ENCODE peak calls at places on chromosome 7, in ten cellular contexts. One of them, this sample, is unnamed.

GRCh38 chr7:4103352-4104091 is 578.6 kb upstream of the FOXK1 start:
- DNase-seq in prostate gland: no peak
- DNase-seq in bronchial epithelial cell: no peak
- DNase-seq in heart right ventricle: no peak
- DNase-seq in fibroblast of mammary gland: no peak
- DNase-seq in body of pancreas: no peak
- DNase-seq in PC-3: peak; percentile 67
- DNase-seq in transverse colon: no peak
- DNase-seq in CD4-positive, CD25-positive, alpha-beta regulatory T cell: no peak
- DNase-seq in HCT116: peak; percentile 32
- DNase-seq in this sample: no peak

GRCh38 chr7:132251327-132251659 is 325.0 kb downstream of the PLXNA4 start:
- DNase-seq in prostate gland: peak; percentile 98
- DNase-seq in bronchial epithelial cell: peak; percentile 2
- DNase-seq in heart right ventricle: peak; percentile 63
- DNase-seq in fibroblast of mammary gland: no peak
- DNase-seq in body of pancreas: peak; percentile 97
- DNase-seq in PC-3: peak; percentile 79
- DNase-seq in transverse colon: peak; percentile 88
- DNase-seq in CD4-positive, CD25-positive, alpha-beta regulatory T cell: no peak
- DNase-seq in HCT116: no peak
- DNase-seq in this sample: peak; percentile 44

GRCh38 chr7:1225462-1226154 is 7.1 kb upstream of the UNCX start:
- DNase-seq in prostate gland: no peak
- DNase-seq in bronchial epithelial cell: no peak
- DNase-seq in heart right ventricle: no peak
- DNase-seq in fibroblast of mammary gland: no peak
- DNase-seq in body of pancreas: no peak
- DNase-seq in PC-3: peak; percentile 19
- DNase-seq in transverse colon: no peak
- DNase-seq in CD4-positive, CD25-positive, alpha-beta regulatory T cell: peak; percentile 45
- DNase-seq in HCT116: no peak
- DNase-seq in this sample: peak; percentile 45

GRCh38 chr7:13879994-13880686 is 109.3 kb downstream of the ETV1 start:
- DNase-seq in prostate gland: peak; percentile 46
- DNase-seq in bronchial epithelial cell: peak; percentile 85
- DNase-seq in heart right ventricle: no peak
- DNase-seq in fibroblast of mammary gland: peak; percentile 78
- DNase-seq in body of pancreas: no peak
- DNase-seq in PC-3: peak; percentile 85
- DNase-seq in transverse colon: no peak
- DNase-seq in CD4-positive, CD25-positive, alpha-beta regulatory T cell: no peak
- DNase-seq in HCT116: peak; percentile 40
- DNase-seq in this sample: no peak

GRCh38 chr7:36082910-36083309 is 70.1 kb upstream of the EEPD1 start:
- DNase-seq in prostate gland: no peak
- DNase-seq in bronchial epithelial cell: no peak
- DNase-seq in heart right ventricle: no peak
- DNase-seq in fibroblast of mammary gland: no peak
- DNase-seq in body of pancreas: no peak
- DNase-seq in PC-3: no peak
- DNase-seq in transverse colon: no peak
- DNase-seq in CD4-positive, CD25-positive, alpha-beta regulatory T cell: no peak
- DNase-seq in HCT116: no peak
- DNase-seq in this sample: no peak

GRCh38 chr7:139775829-139776266 is 1.9 kb downstream of the HIPK2 start:
- DNase-seq in prostate gland: peak; percentile 77
- DNase-seq in bronchial epithelial cell: peak; percentile 73
- DNase-seq in heart right ventricle: peak; percentile 78
- DNase-seq in fibroblast of mammary gland: peak; percentile 91
- DNase-seq in body of pancreas: peak; percentile 82
- DNase-seq in PC-3: peak; percentile 79
- DNase-seq in transverse colon: peak; percentile 75
- DNase-seq in CD4-positive, CD25-positive, alpha-beta regulatory T cell: peak; percentile 60
- DNase-seq in HCT116: peak; percentile 73
- DNase-seq in this sample: peak; percentile 56

GRCh38 chr7:37657798-37658197 is 25.8 kb upstream of the GPR141 start:
- DNase-seq in prostate gland: no peak
- DNase-seq in bronchial epithelial cell: no peak
- DNase-seq in heart right ventricle: no peak
- DNase-seq in fibroblast of mammary gland: no peak
- DNase-seq in body of pancreas: no peak
- DNase-seq in PC-3: no peak
- DNase-seq in transverse colon: no peak
- DNase-seq in CD4-positive, CD25-positive, alpha-beta regulatory T cell: no peak
- DNase-seq in HCT116: no peak
- DNase-seq in this sample: no peak

GRCh38 chr7:36945612-36946400 is 221.5 kb upstream of the AOAH start:
- DNase-seq in prostate gland: peak; percentile 77
- DNase-seq in bronchial epithelial cell: no peak
- DNase-seq in heart right ventricle: peak; percentile 31
- DNase-seq in fibroblast of mammary gland: no peak
- DNase-seq in body of pancreas: peak; percentile 93
- DNase-seq in PC-3: no peak
- DNase-seq in transverse colon: peak; percentile 43
- DNase-seq in CD4-positive, CD25-positive, alpha-beta regulatory T cell: no peak
- DNase-seq in HCT116: no peak
- DNase-seq in this sample: peak; percentile 48

GRCh38 chr7:97016392-97017196 is 8.0 kb downstream of the DLX5 start:
- DNase-seq in prostate gland: no peak
- DNase-seq in bronchial epithelial cell: no peak
- DNase-seq in heart right ventricle: no peak
- DNase-seq in fibroblast of mammary gland: no peak
- DNase-seq in body of pancreas: no peak
- DNase-seq in PC-3: peak; percentile 30
- DNase-seq in transverse colon: no peak
- DNase-seq in CD4-positive, CD25-positive, alpha-beta regulatory T cell: no peak
- DNase-seq in HCT116: no peak
- DNase-seq in this sample: peak; percentile 60

GRCh38 chr7:132577206-132578049 is 1.2 kb upstream of the PLXNA4 start:
- DNase-seq in prostate gland: peak; percentile 45
- DNase-seq in bronchial epithelial cell: no peak
- DNase-seq in heart right ventricle: peak; percentile 80
- DNase-seq in fibroblast of mammary gland: peak; percentile 43
- DNase-seq in body of pancreas: peak; percentile 46
- DNase-seq in PC-3: peak; percentile 21
- DNase-seq in transverse colon: peak; percentile 42
- DNase-seq in CD4-positive, CD25-positive, alpha-beta regulatory T cell: no peak
- DNase-seq in HCT116: no peak
- DNase-seq in this sample: peak; percentile 43

GRCh38 chr7:91414734-91415133 is 150.5 kb downstream of the FZD1 start:
- DNase-seq in prostate gland: no peak
- DNase-seq in bronchial epithelial cell: no peak
- DNase-seq in heart right ventricle: no peak
- DNase-seq in fibroblast of mammary gland: no peak
- DNase-seq in body of pancreas: no peak
- DNase-seq in PC-3: no peak
- DNase-seq in transverse colon: no peak
- DNase-seq in CD4-positive, CD25-positive, alpha-beta regulatory T cell: no peak
- DNase-seq in HCT116: no peak
- DNase-seq in this sample: no peak

DNA sequence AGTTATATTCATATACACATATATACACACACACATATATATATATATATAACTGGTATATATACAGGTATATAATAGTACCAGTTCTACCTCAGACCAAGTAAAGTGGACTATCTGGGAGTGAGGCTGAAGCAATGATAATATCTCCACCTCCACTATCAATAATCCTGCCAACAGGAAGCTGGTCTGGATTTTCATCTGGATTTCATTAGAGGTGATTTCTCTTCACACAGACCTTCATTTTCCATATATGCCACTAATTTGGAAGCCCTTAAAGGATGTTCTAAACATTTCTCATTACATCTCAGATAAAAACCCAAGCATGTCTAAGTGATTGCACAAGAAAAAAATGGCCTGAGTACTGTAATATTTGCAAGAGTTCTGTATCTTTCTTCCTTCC is 1.7 kb upstream of the SLC35B4 start:
- DNase-seq in prostate gland: no peak
- DNase-seq in bronchial epithelial cell: no peak
- DNase-seq in heart right ventricle: no peak
- DNase-seq in fibroblast of mammary gland: no peak
- DNase-seq in body of pancreas: no peak
- DNase-seq in PC-3: no peak
- DNase-seq in transverse colon: no peak
- DNase-seq in CD4-positive, CD25-positive, alpha-beta regulatory T cell: no peak
- DNase-seq in HCT116: no peak
- DNase-seq in this sample: no peak
- H3K4me3 ChIP-seq in prostate gland: no peak overlapping the region
- H3K4me3 ChIP-seq in bronchial epithelial cell: no peak overlapping the region
- H3K4me3 ChIP-seq in heart right ventricle: no peak overlapping the region
- H3K4me3 ChIP-seq in fibroblast of mammary gland: no peak overlapping the region
- H3K4me3 ChIP-seq in body of pancreas: no peak overlapping the region
- H3K4me3 ChIP-seq in PC-3: no peak overlapping the region
- H3K4me3 ChIP-seq in transverse colon: no peak overlapping the region
- H3K4me3 ChIP-seq in CD4-positive, CD25-positive, alpha-beta regulatory T cell: no peak overlapping the region
- H3K4me3 ChIP-seq in HCT116: no peak overlapping the region
- H3K4me3 ChIP-seq in this sample: no peak overlapping the region

GRCh38 chr7:151060113-151060415 is 675 bp downstream of the SLC4A2 start:
- DNase-seq in prostate gland: no peak
- DNase-seq in bronchial epithelial cell: no peak
- DNase-seq in heart right ventricle: no peak
- DNase-seq in fibroblast of mammary gland: no peak
- DNase-seq in body of pancreas: no peak
- DNase-seq in PC-3: no peak
- DNase-seq in transverse colon: no peak
- DNase-seq in CD4-positive, CD25-positive, alpha-beta regulatory T cell: no peak
- DNase-seq in HCT116: no peak
- DNase-seq in this sample: no peak
- H3K4me3 ChIP-seq in prostate gland: peak overlapping the region; percentile 59
- H3K4me3 ChIP-seq in bronchial epithelial cell: peak overlapping the region; percentile 48
- H3K4me3 ChIP-seq in heart right ventricle: peak overlapping the region; percentile 95
- H3K4me3 ChIP-seq in fibroblast of mammary gland: peak overlapping the region; percentile 78
- H3K4me3 ChIP-seq in body of pancreas: peak overlapping the region; percentile 73
- H3K4me3 ChIP-seq in PC-3: peak overlapping the region; percentile 86
- H3K4me3 ChIP-seq in transverse colon: peak overlapping the region; percentile 76
- H3K4me3 ChIP-seq in CD4-positive, CD25-positive, alpha-beta regulatory T cell: peak overlapping the region; percentile 32
- H3K4me3 ChIP-seq in HCT116: peak overlapping the region; percentile 90
- H3K4me3 ChIP-seq in this sample: peak overlapping the region; percentile 59

DNA sequence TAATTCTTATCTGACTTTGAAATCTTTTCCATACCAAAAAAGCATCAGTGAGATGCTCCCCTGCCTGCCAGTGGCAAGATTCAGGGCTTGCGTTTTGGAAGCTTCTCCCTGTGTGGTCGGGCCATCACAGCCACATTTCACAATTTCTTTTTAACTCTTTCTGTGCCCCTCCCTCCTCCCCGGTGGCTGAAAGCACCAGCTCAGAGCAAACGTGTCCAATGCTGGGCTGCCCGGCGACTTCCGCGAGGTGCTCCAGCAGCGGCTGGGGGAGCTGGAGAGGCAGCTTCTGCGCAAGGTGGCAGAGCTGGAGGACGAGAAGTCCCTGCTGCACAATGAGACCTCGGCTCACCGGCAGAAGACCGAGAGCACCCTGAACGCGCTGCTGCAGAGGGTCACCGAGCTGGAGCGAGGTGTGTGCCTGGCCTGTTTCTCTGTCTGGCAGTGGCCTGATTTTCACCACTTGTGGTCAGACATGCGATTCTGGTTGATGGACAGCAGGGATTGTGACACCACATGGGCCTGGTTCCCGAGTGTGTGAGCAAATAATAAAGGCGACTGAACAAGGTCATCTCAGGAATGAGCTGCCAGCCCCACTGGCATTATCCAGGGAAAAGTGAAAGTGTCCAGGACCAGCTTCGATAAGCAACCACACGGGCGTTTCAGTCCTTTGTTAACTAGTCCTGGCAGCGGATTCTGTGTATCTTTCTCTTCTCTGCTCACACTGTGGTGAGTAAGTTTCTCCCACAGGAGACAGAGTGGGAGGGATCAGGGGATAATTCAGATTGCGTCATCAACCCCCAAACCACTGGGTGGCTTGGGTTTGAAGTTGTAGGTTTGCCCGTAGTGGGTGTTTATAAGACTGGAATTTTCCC is 2.6 kb downstream of the NPTX2 start:
- DNase-seq in prostate gland: no peak
- DNase-seq in bronchial epithelial cell: no peak
- DNase-seq in heart right ventricle: peak; percentile 40
- DNase-seq in fibroblast of mammary gland: peak; percentile 28
- DNase-seq in body of pancreas: peak; percentile 94
- DNase-seq in PC-3: no peak
- DNase-seq in transverse colon: no peak
- DNase-seq in CD4-positive, CD25-positive, alpha-beta regulatory T cell: no peak
- DNase-seq in HCT116: no peak
- DNase-seq in this sample: no peak
- H3K4me3 ChIP-seq in prostate gland: no peak overlapping the region
- H3K4me3 ChIP-seq in bronchial epithelial cell: no peak overlapping the region
- H3K4me3 ChIP-seq in heart right ventricle: peak overlapping the region; percentile 13
- H3K4me3 ChIP-seq in fibroblast of mammary gland: no peak overlapping the region
- H3K4me3 ChIP-seq in body of pancreas: no peak overlapping the region
- H3K4me3 ChIP-seq in PC-3: peak overlapping the region; percentile 57
- H3K4me3 ChIP-seq in transverse colon: no peak overlapping the region
- H3K4me3 ChIP-seq in CD4-positive, CD25-positive, alpha-beta regulatory T cell: no peak overlapping the region
- H3K4me3 ChIP-seq in HCT116: no peak overlapping the region
- H3K4me3 ChIP-seq in this sample: no peak overlapping the region

GRCh38 chr7:74203157-74203556 is 6.6 kb upstream of the LAT2 start:
- DNase-seq in prostate gland: peak; percentile 38
- DNase-seq in bronchial epithelial cell: peak; percentile 45
- DNase-seq in heart right ventricle: no peak
- DNase-seq in fibroblast of mammary gland: peak; percentile 54
- DNase-seq in body of pancreas: peak; percentile 68
- DNase-seq in PC-3: peak; percentile 67
- DNase-seq in transverse colon: peak; percentile 39
- DNase-seq in CD4-positive, CD25-positive, alpha-beta regulatory T cell: no peak
- DNase-seq in HCT116: no peak
- DNase-seq in this sample: peak; percentile 60

GRCh38 chr7:74203956-74204615 is 5.7 kb upstream of the LAT2 start:
- DNase-seq in prostate gland: no peak
- DNase-seq in bronchial epithelial cell: no peak
- DNase-seq in heart right ventricle: no peak
- DNase-seq in fibroblast of mammary gland: no peak
- DNase-seq in body of pancreas: no peak
- DNase-seq in PC-3: no peak
- DNase-seq in transverse colon: no peak
- DNase-seq in CD4-positive, CD25-positive, alpha-beta regulatory T cell: no peak
- DNase-seq in HCT116: no peak
- DNase-seq in this sample: no peak

GRCh38 chr7:74207586-74207985 is 2.2 kb upstream of the LAT2 start:
- DNase-seq in prostate gland: no peak
- DNase-seq in bronchial epithelial cell: no peak
- DNase-seq in heart right ventricle: no peak
- DNase-seq in fibroblast of mammary gland: no peak
- DNase-seq in body of pancreas: no peak
- DNase-seq in PC-3: no peak
- DNase-seq in transverse colon: no peak
- DNase-seq in CD4-positive, CD25-positive, alpha-beta regulatory T cell: no peak
- DNase-seq in HCT116: no peak
- DNase-seq in this sample: no peak

DNA sequence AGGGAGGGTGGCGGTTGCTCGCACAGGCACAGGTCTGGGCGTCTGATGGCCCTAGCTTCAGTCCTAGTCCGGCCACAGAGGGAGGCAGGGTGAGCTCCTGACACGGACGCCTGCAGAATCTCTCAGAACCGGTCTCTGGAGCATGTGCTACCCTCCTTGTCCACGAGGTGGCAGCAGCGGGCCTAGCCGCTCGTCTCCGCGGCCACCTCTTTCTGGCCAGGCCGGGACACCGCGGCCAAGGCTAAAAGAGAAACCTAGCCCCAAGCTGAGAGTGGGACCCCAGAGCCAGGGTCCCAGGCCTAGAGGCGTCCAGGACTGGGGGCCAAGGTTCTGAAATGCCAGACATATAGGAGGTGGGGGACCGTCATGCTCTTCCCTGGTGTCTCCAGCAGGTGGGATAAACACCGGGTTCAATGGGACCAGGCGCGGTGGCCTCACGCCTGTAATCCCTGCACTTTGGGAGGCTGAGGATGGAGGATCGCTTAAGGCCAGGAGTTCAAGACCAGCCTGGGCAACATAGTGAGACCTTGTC is 3.2 kb upstream of the LAT2 start:
- DNase-seq in prostate gland: peak; percentile 79
- DNase-seq in bronchial epithelial cell: peak; percentile 36
- DNase-seq in heart right ventricle: peak; percentile 87
- DNase-seq in fibroblast of mammary gland: peak; percentile 64
- DNase-seq in body of pancreas: peak; percentile 87
- DNase-seq in PC-3: peak; percentile 87
- DNase-seq in transverse colon: peak; percentile 92
- DNase-seq in CD4-positive, CD25-positive, alpha-beta regulatory T cell: peak; percentile 72
- DNase-seq in HCT116: peak; percentile 42
- DNase-seq in this sample: peak; percentile 93
- H3K4me3 ChIP-seq in prostate gland: no peak overlapping the region
- H3K4me3 ChIP-seq in bronchial epithelial cell: no peak overlapping the region
- H3K4me3 ChIP-seq in heart right ventricle: peak overlapping the region; percentile 23
- H3K4me3 ChIP-seq in fibroblast of mammary gland: peak overlapping the region; percentile 29
- H3K4me3 ChIP-seq in body of pancreas: no peak overlapping the region
- H3K4me3 ChIP-seq in PC-3: peak overlapping the region; percentile 23
- H3K4me3 ChIP-seq in transverse colon: no peak overlapping the region
- H3K4me3 ChIP-seq in CD4-positive, CD25-positive, alpha-beta regulatory T cell: no peak overlapping the region
- H3K4me3 ChIP-seq in HCT116: peak overlapping the region; percentile 28
- H3K4me3 ChIP-seq in this sample: no peak overlapping the region